ENCODE peak calls at places on chromosome 2, in eight cellular contexts. B is pancreas, Y is fibroblast of lung, G is testis, I is IMR-90, S is RWPE1, L is fibroblast of villous mesenchyme, Z is type B pancreatic cell. J is an unnamed sample.

GRCh38 chr2:8412586-8412985 is 269.3 kb upstream of the ID2 start:
- DNase-seq in L (peak; percentile 14), S (no peak), Z (no peak), B (no peak), I (no peak), Y (peak; percentile 51), G (peak; percentile 59), J (no peak)

GRCh38 chr2:3427272-3427671 is 47.8 kb downstream of the TRAPPC12 start:
- DNase-seq in I (no peak), L (no peak), G (no peak), Z (no peak), Y (no peak), B (no peak), S (no peak), J (no peak)

GRCh38 chr2:71882949-71883472 is 264.7 kb downstream of the CYP26B1 start:
- DNase-seq in Z (no peak), L (peak; percentile 99), Y (peak; percentile 87), B (peak; percentile 69), S (peak; percentile 80), G (peak; percentile 93), I (peak; percentile 78), J (no peak)

GRCh38 chr2:40256649-40257048 is 195.2 kb downstream of the SLC8A1 start:
- DNase-seq in G (no peak), L (no peak), B (no peak), Y (no peak), S (peak; percentile 33), I (no peak), Z (no peak), J (no peak)

GRCh38 chr2:42102606-42103450 is 55.0 kb downstream of the PKDCC start:
- DNase-seq in S (no peak), B (peak; percentile 73), Z (peak; percentile 83), Y (no peak), I (no peak), L (peak; percentile 58), G (peak; percentile 54), J (peak; percentile 32)

GRCh38 chr2:109689182-109689935 is 75.2 kb downstream of the SOWAHC start:
- DNase-seq in G (no peak), I (no peak), Y (no peak), L (no peak), S (no peak), Z (no peak), B (no peak), J (no peak)

GRCh38 chr2:46047280-46047679 is 249.9 kb upstream of the EPAS1 start:
- DNase-seq in S (no peak), L (no peak), I (peak; percentile 55), B (no peak), G (no peak), Y (peak; percentile 11), Z (no peak), J (no peak)

GRCh38 chr2:148922776-148923175 is 47.7 kb downstream of the KIF5C start:
- DNase-seq in Z (no peak), Y (no peak), B (no peak), I (no peak), G (no peak), L (no peak), S (peak; percentile 12), J (no peak)

GRCh38 chr2:156537147-156537546 is 101.0 kb downstream of the GPD2 start:
- DNase-seq in S (peak; percentile 8), B (no peak), G (no peak), L (peak; percentile 30), Z (no peak), Y (peak; percentile 28), I (peak; percentile 34), J (no peak)

GRCh38 chr2:30308280-30308679 is 76.9 kb downstream of the LBH start:
- DNase-seq in I (no peak), Z (no peak), G (no peak), B (no peak), Y (no peak), L (no peak), S (no peak), J (no peak)

GRCh38 chr2:63827749-63828148 is 13.9 kb upstream of the UGP2 start:
- DNase-seq in Z (no peak), G (no peak), I (peak; percentile 88), S (peak; percentile 11), L (peak; percentile 86), Y (peak; percentile 79), B (no peak), J (no peak)

GRCh38 chr2:12416600-12416999 is 300.1 kb upstream of the TRIB2 start:
- DNase-seq in B (peak; percentile 66), S (no peak), I (peak; percentile 48), Y (peak; percentile 89), G (peak; percentile 72), Z (no peak), L (peak; percentile 81), J (peak; percentile 22)

GRCh38 chr2:44121899-44122298 is 46.8 kb upstream of the PPM1B start:
- DNase-seq in L (no peak), Y (no peak), B (no peak), G (no peak), S (no peak), I (no peak), Z (no peak), J (no peak)

GRCh38 chr2:161979490-161979889 is 94.5 kb downstream of the DPP4 start:
- DNase-seq in G (no peak), Z (no peak), I (no peak), L (no peak), Y (no peak), S (no peak), B (no peak), J (no peak)

GRCh38 chr2:149799296-149799695 is 211.7 kb upstream of the MMADHC start:
- DNase-seq in S (peak; percentile 19), Y (peak; percentile 49), G (peak; percentile 26), L (peak; percentile 57), Z (no peak), I (no peak), B (no peak), J (no peak)

GRCh38 chr2:134884435-134884834 is 34.2 kb upstream of the CCNT2 start:
- DNase-seq in Z (no peak), L (no peak), B (no peak), I (no peak), S (no peak), Y (no peak), G (no peak), J (no peak)

GRCh38 chr2:26344581-26345283 is 1.2 kb upstream of the SELENOI start:
- DNase-seq in S (no peak), G (peak; percentile 60), L (peak; percentile 65), I (peak; percentile 49), Y (peak; percentile 37), Z (no peak), B (no peak), J (no peak)

GRCh38 chr2:23566236-23567142 is 181.5 kb downstream of the KLHL29 start:
- DNase-seq in S (peak; percentile 49), Y (no peak), G (peak; percentile 50), B (no peak), L (peak; percentile 11), Z (no peak), I (peak; percentile 32), J (no peak)

GRCh38 chr2:106257135-106257534 is 63.0 kb upstream of the UXS1 start:
- DNase-seq in B (no peak), Y (no peak), S (no peak), G (no peak), Z (no peak), L (no peak), I (no peak), J (no peak)

GRCh38 chr2:12008425-12009061 is 262.1 kb downstream of the LPIN1 start:
- DNase-seq in I (peak; percentile 64), G (no peak), Y (peak; percentile 57), Z (no peak), B (no peak), S (peak; percentile 26), L (peak; percentile 61), J (no peak)

GRCh38 chr2:25824216-25824615 is 54.1 kb downstream of the ASXL2 start:
- DNase-seq in Y (no peak), S (no peak), I (no peak), B (no peak), L (no peak), Z (no peak), G (no peak), J (no peak)

GRCh38 chr2:100919316-100919715 is 82.8 kb upstream of the RPL31 start:
- DNase-seq in S (no peak), B (no peak), G (peak; percentile 40), I (no peak), Z (no peak), L (no peak), Y (no peak), J (no peak)
- TF ChIP-seq CTCF in S (no peak), B (no peak), G (no peak), I (peak; percentile 22), Z (peak; percentile 72), L (peak; percentile 45), Y (no peak), J (no peak)

GRCh38 chr2:121791801-121792221 is 36.4 kb downstream of the TSN start:
- DNase-seq in Z (no peak), Y (no peak), B (no peak), L (no peak), G (no peak), S (no peak), I (no peak), J (no peak)
- TF ChIP-seq CTCF in Z (no peak), Y (no peak), B (no peak), L (no peak), G (no peak), S (no peak), I (no peak), J (no peak)

GRCh38 chr2:176648691-176649297 is 379.6 kb downstream of the MTX2 start:
- DNase-seq in B (no peak), Z (no peak), I (no peak), G (no peak), Y (no peak), S (no peak), L (no peak), J (no peak)

GRCh38 chr2:176650811-176651559 is 381.7 kb downstream of the MTX2 start:
- DNase-seq in Z (no peak), L (no peak), S (no peak), G (no peak), B (no peak), Y (no peak), I (no peak), J (no peak)

GRCh38 chr2:176652300-176653182 is 383.3 kb downstream of the MTX2 start:
- DNase-seq in S (peak; percentile 51), B (no peak), Y (peak; percentile 58), G (peak; percentile 36), Z (no peak), L (peak; percentile 60), I (peak; percentile 54), J (no peak)

GRCh38 chr2:176647325-176648155 is 378.3 kb downstream of the MTX2 start:
- DNase-seq in L (no peak), Z (no peak), B (no peak), I (no peak), G (no peak), Y (no peak), S (no peak), J (no peak)

DNA sequence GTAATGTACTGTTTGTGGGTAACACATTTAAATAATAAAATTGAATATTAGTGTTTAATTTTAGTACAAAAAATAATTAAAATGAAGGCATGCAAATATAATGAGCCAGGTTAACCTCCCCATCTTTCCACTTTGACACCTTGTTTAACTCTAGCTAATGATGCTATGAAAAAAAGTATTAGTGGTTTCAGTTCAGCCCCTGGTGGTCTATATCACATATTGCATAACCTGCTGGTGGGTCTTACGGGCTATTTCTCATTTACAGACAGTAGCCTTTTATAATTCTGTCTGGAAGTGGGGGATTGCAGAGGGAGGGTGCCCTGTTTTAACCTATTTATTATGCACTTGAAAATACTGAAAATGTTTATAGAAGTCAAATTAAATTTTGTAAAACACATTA is 380.9 kb downstream of the MTX2 start:
- DNase-seq in S (no peak), Z (no peak), B (no peak), I (no peak), G (no peak), Y (no peak), L (no peak), J (no peak)
- TF ChIP-seq CTCF in S (no peak), Z (peak; percentile 74), B (no peak), I (no peak), G (no peak), Y (no peak), L (peak; percentile 12), J (no peak)

GRCh38 chr2:108460345-108461037 is 11.5 kb downstream of the GCC2 start:
- DNase-seq in S (no peak), L (no peak), I (no peak), Y (no peak), Z (no peak), B (no peak), G (no peak), J (no peak)
- TF ChIP-seq CTCF in S (no peak), L (no peak), I (no peak), Y (no peak), Z (no peak), B (no peak), G (no peak), J (no peak)